ENCODE peak calls at places on chromosomes 3 and 15, in five cellular contexts. M is adrenal gland; G is effector memory CD4-positive, alpha-beta T cell; Z is DND-41; Y is A549. E is an unnamed sample.

GRCh38 chr15:85752591-85752990 is 42.1 kb downstream of the KLHL25 start:
- DNase-seq in G (no peak), M (peak), Y (no peak), Z (no peak), E (no peak)

GRCh38 chr3:53493997-53494791 is at the start of gene CACNA1D:
- DNase-seq in Y (no peak), Z (no peak), M (peak), G (no peak), E (no peak)

GRCh38 chr3:11668243-11669232 is 24.8 kb upstream of the VGLL4 start:
- DNase-seq in M (no peak), G (no peak), Z (no peak), Y (no peak), E (no peak)

GRCh38 chr3:54321515-54321914 is 199.2 kb downstream of the CACNA2D3 start:
- DNase-seq in Z (no peak), M (no peak), G (no peak), Y (no peak), E (no peak)

GRCh38 chr3:77684115-77684514 is 644.2 kb downstream of the ROBO2 start:
- DNase-seq in Y (no peak), M (no peak), Z (no peak), G (no peak), E (no peak)

GRCh38 chr3:75737831-75738493 is 47.4 kb downstream of the ZNF717 start:
- DNase-seq in Y (peak), G (no peak), M (no peak), Z (no peak), E (peak)

GRCh38 chr3:158912621-158913020 is 110.8 kb downstream of the MFSD1 start:
- DNase-seq in M (no peak), Z (no peak), Y (no peak), G (no peak), E (no peak)

GRCh38 chr3:171528102-171528501 is 67.9 kb upstream of the TNIK start:
- DNase-seq in M (no peak), G (no peak), Z (no peak), Y (no peak), E (peak)

GRCh38 chr3:132461544-132461943 is 44.2 kb downstream of the DNAJC13 start:
- DNase-seq in M (no peak), Y (no peak), G (no peak), Z (no peak), E (peak)

GRCh38 chr3:125128861-125129501 is 73.2 kb upstream of the HEG1 start:
- DNase-seq in Y (no peak), G (no peak), M (no peak), Z (no peak), E (peak)

GRCh38 chr3:173398111-173398479 is 551 bp downstream of the NLGN1 start:
- DNase-seq in Y (no peak), G (no peak), Z (no peak), M (no peak), E (peak)

GRCh38 chr3:179666436-179667035 is 13.7 kb downstream of the USP13 start:
- DNase-seq in Y (no peak), G (no peak), Z (no peak), M (peak), E (peak)

GRCh38 chr3:168162172-168162571 is 66.4 kb upstream of the GOLIM4 start:
- DNase-seq in Y (no peak), M (no peak), Z (no peak), G (no peak), E (peak)

GRCh38 chr3:10706156-10707088 is 109.6 kb upstream of the SLC6A11 start:
- DNase-seq in G (no peak), Z (no peak), Y (no peak), M (no peak), E (no peak)

GRCh38 chr15:28191832-28192231 is 92.7 kb upstream of the OCA2 start:
- DNase-seq in G (no peak), Z (no peak), Y (peak), M (peak), E (peak)

GRCh38 chr3:58206406-58207011 is 4.3 kb downstream of the DNASE1L3 start:
- DNase-seq in Y (no peak), M (peak), G (no peak), Z (no peak), E (peak)

GRCh38 chr15:66756220-66756769 is 54.3 kb downstream of the SMAD6 start:
- DNase-seq in Z (no peak), Y (no peak), M (no peak), G (no peak), E (no peak)

GRCh38 chr3:2090512-2090911 is 8.2 kb upstream of the CNTN4 start:
- DNase-seq in Z (no peak), Y (no peak), G (no peak), M (no peak), E (no peak)

GRCh38 chr15:70033529-70034140 is 64.1 kb downstream of the TLE3 start:
- DNase-seq in G (no peak), M (peak), Y (no peak), Z (no peak), E (peak)

GRCh38 chr3:126433496-126434263 is 39.0 kb downstream of the CFAP100 start:
- DNase-seq in Z (no peak), M (no peak), Y (no peak), G (no peak), E (no peak)

DNA sequence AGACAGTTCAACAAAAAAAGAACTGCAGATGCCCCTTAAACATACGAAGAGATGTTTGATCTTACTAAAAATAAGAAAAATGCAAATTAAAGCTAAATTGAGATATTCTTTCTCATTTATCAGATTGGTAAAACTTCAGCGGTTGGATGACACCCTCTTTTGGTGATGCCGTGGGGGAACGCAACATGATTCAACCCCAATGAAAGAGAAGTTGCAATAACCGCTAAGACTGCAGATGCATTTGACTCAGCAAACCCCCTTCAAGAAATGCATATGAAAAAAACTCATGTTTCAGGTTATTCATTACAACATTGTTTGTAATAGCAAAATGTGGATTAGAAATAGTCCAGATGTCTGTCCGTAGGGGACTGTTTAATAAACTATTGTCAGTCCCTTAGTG is 3.6 kb downstream of the KLHL6 start:
- DNase-seq in Y (no peak), M (no peak), Z (no peak), G (no peak), E (no peak)
- H3K4me3 ChIP-seq in Y (no peak), M (no peak), Z (no peak), G (peak), E (no peak)

DNA sequence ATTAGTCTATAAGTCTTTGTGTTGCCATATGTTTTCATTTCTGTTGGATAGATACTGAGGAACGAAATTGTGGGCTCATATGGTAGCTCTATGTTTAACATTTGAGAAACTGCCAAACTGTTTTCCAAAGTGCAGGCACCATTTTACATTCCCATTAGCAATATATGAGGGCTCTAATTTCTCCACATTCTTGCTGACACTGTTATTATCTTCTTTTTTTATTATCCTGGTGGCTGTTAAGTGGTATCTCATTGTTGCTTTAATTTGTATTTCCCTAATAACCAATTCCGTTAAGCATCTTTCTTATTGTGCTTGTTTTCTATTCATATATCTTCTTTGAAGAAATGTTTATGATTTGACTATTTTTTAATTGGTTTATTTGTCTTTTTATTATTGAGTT is 1.9 kb upstream of the PIK3R4 start:
- DNase-seq in Z (no peak), M (no peak), Y (no peak), G (no peak), E (no peak)
- H3K4me3 ChIP-seq in Z (peak), M (no peak), Y (peak), G (no peak), E (peak)

GRCh38 chr15:48318131-48318530 is 13.1 kb upstream of the DUT start:
- DNase-seq in Z (no peak), M (no peak), Y (no peak), G (no peak), E (no peak)
- H3K4me3 ChIP-seq in Z (no peak), M (no peak), Y (no peak), G (no peak), E (no peak)

DNA sequence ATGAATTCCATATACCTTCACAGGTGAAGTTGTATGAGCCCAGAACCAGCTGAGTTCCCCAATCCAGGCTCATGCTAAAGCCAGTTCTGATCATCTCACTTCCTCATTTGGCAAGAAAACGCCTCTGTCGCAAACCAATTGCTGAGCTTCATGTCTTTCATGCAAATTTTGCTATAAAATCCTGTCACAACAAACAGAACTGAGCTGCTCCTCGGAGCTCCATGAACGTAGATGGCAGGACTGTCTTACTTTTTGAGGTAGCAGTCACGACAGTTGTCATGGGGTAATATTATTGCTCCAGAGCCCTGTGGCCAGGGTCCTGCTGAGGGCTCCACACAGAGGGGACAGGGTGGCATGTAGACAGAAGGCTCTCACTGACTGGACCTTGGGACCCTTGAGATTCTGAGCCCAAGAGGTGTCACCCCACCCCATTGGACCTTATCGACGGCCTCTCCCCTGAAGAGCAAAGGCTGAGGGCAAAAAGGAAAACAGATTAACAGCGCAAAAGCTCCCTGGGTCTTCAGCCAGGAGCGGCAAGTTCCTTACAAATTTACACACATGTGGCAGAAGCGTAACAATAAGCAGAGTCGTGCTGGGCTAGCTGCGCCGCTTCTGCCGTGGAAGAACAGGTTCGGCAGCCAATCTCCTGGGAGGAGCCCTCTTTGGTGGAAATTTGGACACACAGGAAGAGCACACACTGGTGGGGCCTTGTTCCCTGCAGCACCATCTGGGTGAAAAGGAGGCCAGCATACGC is 249.2 kb downstream of the OPA1 start:
- DNase-seq in Z (no peak), Y (no peak), G (no peak), M (no peak), E (no peak)
- H3K4me3 ChIP-seq in Z (no peak), Y (no peak), G (no peak), M (no peak), E (no peak)

GRCh38 chr3:9301091-9301490 is 51.6 kb upstream of the SRGAP3 start:
- DNase-seq in G (no peak), Z (no peak), Y (no peak), M (peak), E (no peak)

GRCh38 chr3:9308298-9308990 is 54.4 kb upstream of the THUMPD3 start:
- DNase-seq in G (no peak), M (no peak), Y (no peak), Z (no peak), E (no peak)

GRCh38 chr3:9301798-9302197 is 52.4 kb upstream of the SRGAP3 start:
- DNase-seq in M (no peak), Z (no peak), Y (no peak), G (no peak), E (no peak)

GRCh38 chr3:9298236-9298635 is 48.8 kb upstream of the SRGAP3 start:
- DNase-seq in M (no peak), Z (no peak), G (no peak), Y (no peak), E (no peak)

GRCh38 chr3:9302425-9303181 is 53.2 kb upstream of the SRGAP3 start:
- DNase-seq in Z (peak), G (peak), M (peak), Y (peak), E (peak)
- H3K4me3 ChIP-seq in Z (no peak), G (peak), M (no peak), Y (no peak), E (no peak)

DNA sequence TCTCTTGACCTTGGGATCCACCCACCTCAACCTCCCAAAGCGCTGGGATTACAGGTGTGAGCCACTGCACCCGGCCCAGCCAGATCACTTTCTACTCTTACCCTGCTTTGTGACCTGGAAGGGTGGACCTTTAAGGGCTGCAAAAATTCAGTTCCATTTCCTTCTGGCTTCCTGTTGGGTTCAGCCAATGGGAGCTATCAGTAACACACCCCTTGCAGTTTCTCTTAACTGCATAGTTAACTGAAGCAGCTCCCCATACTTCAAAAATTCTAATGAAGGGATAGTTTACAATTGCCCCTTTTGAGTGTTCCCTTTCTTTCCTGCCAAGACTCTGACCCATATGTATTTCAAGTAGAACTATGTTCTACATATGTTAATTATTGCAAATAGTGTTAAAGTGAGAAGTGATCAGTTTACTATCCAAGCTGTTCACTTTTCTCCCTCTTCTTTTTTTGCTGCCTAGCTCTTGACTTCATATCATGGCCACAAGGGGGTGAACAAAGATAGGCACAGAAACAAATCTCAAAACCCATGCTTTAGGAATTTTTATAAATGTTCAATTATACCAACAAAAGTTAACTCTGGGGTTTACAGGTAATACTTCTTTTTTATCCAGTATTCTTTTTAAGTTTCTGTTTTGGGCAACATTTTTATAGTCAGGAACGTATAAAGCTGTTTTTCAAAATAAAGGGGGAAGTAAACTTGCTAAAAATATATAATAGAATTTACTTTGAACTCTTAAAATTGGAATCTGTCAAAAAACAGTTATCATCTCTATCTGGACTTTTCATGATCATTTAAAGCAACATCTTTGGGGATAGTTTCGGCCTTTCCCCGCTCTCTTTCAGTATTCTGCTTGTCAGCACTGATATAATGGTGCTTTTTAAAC is 8.1 kb downstream of the PGBD4 start:
- DNase-seq in Z (no peak), Y (peak), M (peak), G (no peak), E (peak)
- H3K4me3 ChIP-seq in Z (no peak), Y (no peak), M (no peak), G (no peak), E (no peak)

DNA sequence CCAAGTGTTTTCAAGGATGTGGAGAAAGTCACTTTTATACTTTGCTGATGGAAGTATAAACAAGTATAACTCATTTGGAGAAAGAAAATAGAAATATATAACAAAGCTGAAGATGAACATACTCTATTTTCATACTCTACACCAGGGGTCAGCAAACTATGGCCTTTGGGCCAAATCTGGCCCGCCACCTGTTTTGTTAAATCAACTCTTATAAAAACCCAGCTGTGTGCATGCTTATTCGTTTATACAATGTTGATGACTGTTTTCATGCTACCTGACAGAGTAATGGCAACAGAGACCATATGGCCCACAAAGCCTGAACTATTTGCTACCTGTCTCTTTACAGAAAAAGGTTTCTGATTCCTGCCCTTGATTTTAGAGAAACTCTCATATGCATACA is 124.0 kb downstream of the NR1D2 start:
- DNase-seq in Z (no peak), G (no peak), Y (peak), M (no peak), E (no peak)
- H3K4me3 ChIP-seq in Z (no peak), G (no peak), Y (no peak), M (no peak), E (no peak)

GRCh38 chr3:149553781-149554451 is 79.4 kb downstream of the TM4SF4 start:
- DNase-seq in Y (no peak), M (peak), Z (no peak), G (no peak), E (peak)
- H3K4me3 ChIP-seq in Y (no peak), M (no peak), Z (no peak), G (no peak), E (peak)

GRCh38 chr15:78968539-78969271 is 23.9 kb upstream of the CTSH start:
- DNase-seq in G (no peak), Y (no peak), Z (no peak), M (no peak), E (no peak)
- H3K4me3 ChIP-seq in G (no peak), Y (no peak), Z (no peak), M (no peak), E (no peak)

GRCh38 chr3:29409409-29409808 is 128.5 kb downstream of the RBMS3 start:
- DNase-seq in G (no peak), Y (no peak), M (no peak), Z (no peak), E (peak)

GRCh38 chr3:29412117-29412516 is 131.2 kb downstream of the RBMS3 start:
- DNase-seq in Y (no peak), G (no peak), Z (peak), M (no peak), E (no peak)

GRCh38 chr3:29410660-29411405 is 130.0 kb downstream of the RBMS3 start:
- DNase-seq in G (no peak), M (no peak), Z (no peak), Y (no peak), E (peak)

GRCh38 chr3:29408676-29409075 is 127.8 kb downstream of the RBMS3 start:
- DNase-seq in Z (no peak), M (no peak), Y (no peak), G (no peak), E (peak)

GRCh38 chr3:29410200-29410599 is 129.3 kb downstream of the RBMS3 start:
- DNase-seq in G (no peak), Z (no peak), M (no peak), Y (no peak), E (no peak)
- H3K4me3 ChIP-seq in G (no peak), Z (no peak), M (no peak), Y (no peak), E (no peak)